ENCODE peak calls at places on chromosomes 6 and 20, in seven cellular contexts. T, U, X, F, R, L and V are unnamed samples.

GRCh38 chr6:161956082-161956481 is 682.2 kb upstream of the AGPAT4 start:
- DNase-seq in T (no peak), U (no peak), X (no peak), F (no peak), R (no peak), L (no peak), V (no peak)

GRCh38 chr6:119351005-119351394 is 1.4 kb upstream of the MAN1A1 start:
- DNase-seq in T (no peak), U (no peak), X (no peak), F (peak), R (peak), L (peak), V (no peak)

GRCh38 chr6:34810936-34811632 is 19.2 kb downstream of the BLTP3A start:
- DNase-seq in T (no peak), U (no peak), X (no peak), F (no peak), R (peak), L (no peak), V (no peak)

GRCh38 chr6:167475947-167476346 is 151.1 kb downstream of the TTLL2 start:
- DNase-seq in T (no peak), U (no peak), X (no peak), F (no peak), R (no peak), L (no peak), V (no peak)

GRCh38 chr6:40276176-40276575 is 311.0 kb downstream of the LRFN2 start:
- DNase-seq in T (no peak), U (no peak), X (no peak), F (no peak), R (no peak), L (no peak), V (no peak)

GRCh38 chr6:144063246-144063743 is 32.1 kb downstream of the SF3B5 start:
- DNase-seq in T (no peak), U (peak), X (no peak), F (peak), R (peak), L (no peak), V (no peak)

GRCh38 chr6:7373739-7374138 is 15.8 kb downstream of the CAGE1 start:
- DNase-seq in T (no peak), U (no peak), X (no peak), F (no peak), R (no peak), L (peak), V (no peak)

GRCh38 chr6:133130863-133131262 is 110.3 kb upstream of the EYA4 start:
- DNase-seq in T (no peak), U (no peak), X (no peak), F (no peak), R (peak), L (no peak), V (no peak)

GRCh38 chr20:51236396-51236795 is 213.5 kb upstream of the KCNG1 start:
- DNase-seq in T (no peak), U (no peak), X (no peak), F (no peak), R (no peak), L (peak), V (no peak)

GRCh38 chr6:16476861-16477260 is 238.5 kb downstream of the GMPR start:
- DNase-seq in T (no peak), U (no peak), X (no peak), F (no peak), R (no peak), L (no peak), V (no peak)

GRCh38 chr20:40279390-40279789 is 409.6 kb downstream of the MAFB start:
- DNase-seq in T (no peak), U (peak), X (no peak), F (no peak), R (peak), L (peak), V (no peak)

GRCh38 chr6:169933251-169933821 is 181.9 kb downstream of the ERMARD start:
- DNase-seq in T (no peak), U (no peak), X (no peak), F (no peak), R (no peak), L (no peak), V (no peak)

GRCh38 chr20:37686762-37687477 is 6.9 kb upstream of the CTNNBL1 start:
- DNase-seq in T (no peak), U (no peak), X (no peak), F (no peak), R (peak), L (peak), V (no peak)

GRCh38 chr6:28956331-28956730 is 32.5 kb upstream of the TRIM27 start:
- DNase-seq in T (no peak), U (no peak), X (no peak), F (no peak), R (no peak), L (no peak), V (no peak)

GRCh38 chr6:56329296-56330050 is 82.1 kb upstream of the COL21A1 start:
- DNase-seq in T (no peak), U (no peak), X (no peak), F (no peak), R (peak), L (peak), V (no peak)

GRCh38 chr20:2101057-2101934 is at the start of gene STK35:
- DNase-seq in T (peak), U (no peak), X (no peak), F (peak), R (no peak), L (peak), V (no peak)

GRCh38 chr6:5672581-5673011 is 334.1 kb downstream of the NRN1 start:
- DNase-seq in T (no peak), U (peak), X (peak), F (no peak), R (peak), L (peak), V (no peak)

GRCh38 chr20:10304474-10305046 is 85.9 kb downstream of the SNAP25 start:
- DNase-seq in T (no peak), U (no peak), X (no peak), F (no peak), R (no peak), L (no peak), V (no peak)

GRCh38 chr6:165184192-165184979 is 125.0 kb downstream of the C6orf118 start:
- DNase-seq in T (no peak), U (peak), X (peak), F (no peak), R (no peak), L (no peak), V (no peak)

GRCh38 chr6:21596379-21597242 is 3.1 kb downstream of the SOX4 start:
- DNase-seq in T (no peak), U (peak), X (peak), F (peak), R (peak), L (peak), V (peak)